ENCODE peak calls at places on chromosomes 16 and 17, in ten cellular contexts. O is posterior vena cava, G is GM04504, B is T-helper 1 cell, D is head of caudate nucleus, Q is frontal cortex, I is cerebellar nuclear complex, F is AG10803, P is EH, Y is EL. E is an unnamed sample.

GRCh38 chr16:74029122-74029805 is 267.4 kb upstream of the PSMD7 start:
- DNase-seq in O (no peak), G (no peak), B (no peak), D (no peak), Q (no peak), I (no peak), F (no peak), P (no peak), Y (no peak), E (no peak)

GRCh38 chr17:412211-413015 is 59.8 kb upstream of the RPH3AL start:
- DNase-seq in O (no peak), G (peak), B (no peak), D (peak), Q (peak), I (no peak), F (peak), P (peak), Y (peak), E (peak)

GRCh38 chr17:75317671-75318070 is 28.4 kb upstream of the SLC25A19 start:
- DNase-seq in O (no peak), G (no peak), B (no peak), D (no peak), Q (no peak), I (no peak), F (no peak), P (no peak), Y (no peak), E (no peak)

GRCh38 chr17:76667786-76668453 is 24.4 kb upstream of the ST6GALNAC1 start:
- DNase-seq in O (no peak), G (no peak), B (no peak), D (no peak), Q (no peak), I (no peak), F (no peak), P (peak), Y (no peak), E (no peak)

GRCh38 chr17:40516581-40517285 is 15.3 kb upstream of the TNS4 start:
- DNase-seq in O (peak), G (no peak), B (peak), D (no peak), Q (no peak), I (no peak), F (peak), P (peak), Y (peak), E (peak)

GRCh38 chr17:59372138-59372751 is 40.8 kb downstream of the YPEL2 start:
- DNase-seq in O (no peak), G (peak), B (no peak), D (no peak), Q (no peak), I (no peak), F (peak), P (peak), Y (no peak), E (no peak)

GRCh38 chr17:56737741-56738161 is 96.0 kb downstream of the C17orf67 start:
- DNase-seq in O (no peak), G (peak), B (no peak), D (no peak), Q (no peak), I (no peak), F (peak), P (peak), Y (peak), E (no peak)

GRCh38 chr16:27389272-27389961 is 12.6 kb upstream of the IL21R start:
- DNase-seq in O (no peak), G (no peak), B (no peak), D (no peak), Q (no peak), I (no peak), F (no peak), P (no peak), Y (no peak), E (no peak)

GRCh38 chr17:50905460-50905803 is 39.3 kb upstream of the TOB1 start:
- DNase-seq in O (no peak), G (no peak), B (no peak), D (no peak), Q (no peak), I (no peak), F (no peak), P (no peak), Y (no peak), E (no peak)

GRCh38 chr17:27555364-27555763 is 75.6 kb upstream of the LGALS9 start:
- DNase-seq in O (no peak), G (no peak), B (no peak), D (no peak), Q (no peak), I (no peak), F (no peak), P (no peak), Y (no peak), E (no peak)

GRCh38 chr17:62876063-62876462 is 67.9 kb upstream of the MARCHF10 start:
- DNase-seq in O (no peak), G (no peak), B (no peak), D (no peak), Q (no peak), I (no peak), F (peak), P (peak), Y (peak), E (no peak)

GRCh38 chr17:48351916-48352332 is 78.1 kb downstream of the SKAP1 start:
- DNase-seq in O (no peak), G (peak), B (no peak), D (no peak), Q (no peak), I (no peak), F (peak), P (peak), Y (peak), E (no peak)

GRCh38 chr16:50839920-50840729 is 98.2 kb downstream of the CYLD start:
- DNase-seq in O (no peak), G (no peak), B (no peak), D (no peak), Q (no peak), I (no peak), F (no peak), P (no peak), Y (no peak), E (peak)

GRCh38 chr17:11240041-11240801 is 792 bp upstream of the SHISA6 start:
- DNase-seq in O (no peak), G (no peak), B (no peak), D (peak), Q (no peak), I (no peak), F (no peak), P (no peak), Y (no peak), E (no peak)

GRCh38 chr17:5719976-5720375 is 135.7 kb upstream of the NLRP1 start:
- DNase-seq in O (no peak), G (no peak), B (no peak), D (no peak), Q (no peak), I (no peak), F (peak), P (peak), Y (peak), E (no peak)

GRCh38 chr17:55743103-55743679 is 7.7 kb upstream of the PCTP start:
- DNase-seq in O (no peak), G (no peak), B (no peak), D (no peak), Q (no peak), I (no peak), F (no peak), P (no peak), Y (peak), E (no peak)

GRCh38 chr16:59060212-59060611 is 326.1 kb upstream of the GOT2 start:
- DNase-seq in O (no peak), G (peak), B (no peak), D (no peak), Q (no peak), I (no peak), F (peak), P (peak), Y (peak), E (no peak)